ENCODE peak calls at places on chromosomes 7 and 10, in four cellular contexts. K is K562, C is H1, T is HepG2. L is an unnamed sample. For H3K4me1, the result is how much of the 10 kb centered on the place peaks cover.

GRCh38 chr10:132539894-132540293 is 2.3 kb downstream of the INPP5A start:
- DNase-seq in K (no peak), C (no peak), T (no peak), L (no peak)

GRCh38 chr7:57443567-57443966 is 6.4 kb upstream of the ZNF716 start:
- DNase-seq in K (no peak), C (no peak), T (no peak), L (no peak)

GRCh38 chr10:129953541-129954031 is 10.5 kb downstream of the EBF3 start:
- DNase-seq in K (no peak), C (no peak), T (no peak), L (no peak)

GRCh38 chr7:133883591-133883990 is 243.5 kb upstream of the LRGUK start:
- DNase-seq in K (no peak), C (no peak), T (no peak), L (no peak)

GRCh38 chr7:144842377-144842851 is 6.6 kb upstream of the TPK1 start:
- DNase-seq in K (no peak), C (no peak), T (no peak), L (no peak)

GRCh38 chr7:80288175-80289122 is 153.8 kb downstream of the GNAI1 start:
- DNase-seq in K (no peak), C (no peak), T (peak), L (no peak)

GRCh38 chr10:97822261-97822687 is 27.4 kb upstream of the GOLGA7B start:
- DNase-seq in K (no peak), C (no peak), T (no peak), L (no peak)

GRCh38 chr10:485776-486572 is 203.5 kb downstream of the DIP2C start:
- DNase-seq in K (no peak), C (peak), T (no peak), L (no peak)

GRCh38 chr7:92639213-92639896 is 49.2 kb upstream of the FAM133B start:
- DNase-seq in K (no peak), C (no peak), T (no peak), L (no peak)

GRCh38 chr10:48506147-48506917 is 98.5 kb downstream of the ARHGAP22 start:
- DNase-seq in K (peak), C (peak), T (peak), L (peak)

GRCh38 chr7:107951172-107951787 is 51.7 kb downstream of the LAMB1 start:
- DNase-seq in K (no peak), C (no peak), T (no peak), L (no peak)

DNA sequence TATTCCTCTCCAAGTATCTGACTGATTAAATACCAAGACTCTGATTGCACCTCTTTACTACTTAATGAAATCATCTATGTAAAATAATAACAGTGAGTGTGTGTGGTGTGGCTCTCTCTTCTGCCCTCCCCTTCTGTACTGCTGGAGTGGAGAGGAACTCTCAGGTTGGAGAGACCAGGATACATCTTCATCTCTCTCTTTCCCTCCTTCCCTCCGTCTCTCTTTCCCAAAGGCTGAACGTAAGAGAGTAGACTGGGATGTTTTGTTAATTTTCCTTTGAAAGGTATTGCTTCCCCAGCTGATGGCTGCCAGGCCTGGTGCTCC is 272 bp upstream of the GJC3 start:
- DNase-seq in K (no peak), C (no peak), T (no peak), L (no peak)
- TF ChIP-seq FOSL1 in K (no peak), C (no peak), T (no peak), L (no peak)

DNA sequence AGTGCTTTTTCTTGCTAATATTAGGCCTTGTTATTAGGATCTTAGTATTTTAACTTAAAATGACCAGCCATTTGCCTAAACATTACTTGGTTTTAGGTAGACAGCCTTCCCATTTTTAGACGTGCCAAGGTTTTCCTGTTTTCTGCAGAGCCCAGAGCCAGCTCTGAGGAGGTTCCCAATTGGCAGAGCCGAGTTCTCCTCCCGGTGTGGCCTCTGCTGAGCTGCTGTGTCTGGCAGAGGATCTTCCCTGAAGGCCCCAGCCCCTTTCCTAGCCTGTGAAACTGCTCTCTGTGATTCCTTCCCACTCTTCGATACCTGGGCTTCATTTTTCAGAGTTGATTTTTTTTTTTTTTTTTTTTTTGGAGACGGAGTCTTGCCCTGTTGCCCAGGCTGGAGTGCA is 91.4 kb downstream of the EEPD1 start:
- DNase-seq in K (no peak), C (no peak), T (no peak), L (no peak)
- H3K4me1 ChIP-seq in K (under half), C (under half), T (under half), L (under half)

GRCh38 chr10:91410638-91411367 is 659 bp downstream of the HECTD2 start:
- DNase-seq in K (peak), C (no peak), T (no peak), L (no peak)
- TF ChIP-seq FOSL1 in K (no peak), C (no peak), T (no peak), L (no peak)

GRCh38 chr7:128112018-128112780 is 81.0 kb upstream of the LRRC4 start:
- DNase-seq in K (no peak), C (no peak), T (no peak), L (no peak)
- H3K4me1 ChIP-seq in K (under half), C (under half), T (under half), L (under half)

DNA sequence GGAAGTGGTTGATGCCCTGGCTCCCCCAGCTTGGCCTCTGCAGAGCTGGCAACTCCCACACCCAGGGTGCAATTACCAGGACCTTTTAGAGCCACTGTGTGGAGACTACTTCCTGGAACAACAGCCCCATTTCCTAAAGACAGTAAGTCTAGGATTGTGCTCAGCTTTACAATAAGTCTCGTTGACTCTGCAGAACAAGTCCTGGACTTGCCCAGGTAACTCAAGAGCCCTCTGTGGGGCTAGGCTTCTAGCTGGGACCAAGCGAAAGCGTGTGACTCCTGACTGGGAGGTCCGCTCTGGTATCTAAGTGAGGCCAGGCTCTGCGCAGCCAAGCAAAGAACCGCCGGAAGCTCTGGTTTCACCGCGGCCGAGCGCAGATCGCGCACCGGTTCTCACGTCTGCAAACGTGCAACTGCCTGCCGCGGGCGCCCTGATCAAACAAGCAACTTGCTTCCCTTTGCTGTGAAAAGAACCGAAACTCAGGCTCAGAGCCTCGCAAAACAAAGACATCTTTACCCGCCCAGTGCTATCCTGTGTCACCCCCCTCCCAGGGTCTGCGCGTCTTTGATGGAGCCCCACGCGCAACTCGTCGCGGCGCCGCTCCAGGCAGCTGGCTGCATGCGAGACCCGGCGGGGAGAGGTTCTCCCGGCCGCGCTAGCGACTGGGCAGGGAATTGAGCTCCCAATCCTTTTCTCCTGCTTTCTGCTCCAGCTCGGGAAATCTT is 4.4 kb upstream of the PDLIM1 start:
- DNase-seq in K (peak), C (peak), T (no peak), L (no peak)
- TF ChIP-seq FOSL1 in K (no peak), C (no peak), T (no peak), L (no peak)

GRCh38 chr10:102672822-102673200 is 28.5 kb downstream of the TRIM8 start:
- DNase-seq in K (no peak), C (no peak), T (no peak), L (no peak)

GRCh38 chr10:102673235-102673634 is 29.0 kb downstream of the TRIM8 start:
- DNase-seq in K (no peak), C (no peak), T (no peak), L (no peak)

GRCh38 chr10:102674566-102674965 is 30.3 kb downstream of the TRIM8 start:
- DNase-seq in K (no peak), C (no peak), T (peak), L (no peak)

GRCh38 chr10:102675151-102675886 is 31.0 kb downstream of the TRIM8 start:
- DNase-seq in K (no peak), C (no peak), T (no peak), L (no peak)

GRCh38 chr10:102673961-102674511 is 29.8 kb downstream of the TRIM8 start:
- DNase-seq in K (peak), C (no peak), T (peak), L (no peak)
- H3K4me1 ChIP-seq in K (under half), C (half or more), T (half or more), L (under half)

GRCh38 chr7:141369422-141369821 is 181.8 kb upstream of the AGK start:
- DNase-seq in K (no peak), C (no peak), T (no peak), L (no peak)
- TF ChIP-seq FOSL1 in K (no peak), C (no peak), T (no peak), L (no peak)

L was measured in HCT116.